ENCODE peak calls at places on chromosome 19, in ten cellular contexts. One of them, this sample, is unnamed.

GRCh38 chr19:29031216-29031615 is 181.7 kb downstream of the UQCRFS1 start:
- DNase-seq in uterus: no peak
- DNase-seq in esophagus squamous epithelium: no peak
- DNase-seq in HepG2: no peak
- DNase-seq in tibial nerve: no peak
- DNase-seq in body of pancreas: no peak
- DNase-seq in H1: no peak
- DNase-seq in adrenal gland: no peak
- DNase-seq in breast epithelium: no peak
- DNase-seq in spleen: no peak
- DNase-seq in this sample: no peak

GRCh38 chr19:4327252-4327876 is 11.3 kb downstream of the STAP2 start:
- DNase-seq in uterus: peak; percentile 69
- DNase-seq in esophagus squamous epithelium: peak; percentile 50
- DNase-seq in HepG2: no peak
- DNase-seq in tibial nerve: peak; percentile 56
- DNase-seq in body of pancreas: peak; percentile 83
- DNase-seq in H1: peak; percentile 98
- DNase-seq in adrenal gland: peak; percentile 89
- DNase-seq in breast epithelium: peak; percentile 50
- DNase-seq in spleen: peak; percentile 89
- DNase-seq in this sample: peak; percentile 75

GRCh38 chr19:10439588-10439987 is 19.2 kb downstream of the PDE4A start:
- DNase-seq in uterus: no peak
- DNase-seq in esophagus squamous epithelium: no peak
- DNase-seq in HepG2: no peak
- DNase-seq in tibial nerve: no peak
- DNase-seq in body of pancreas: no peak
- DNase-seq in H1: no peak
- DNase-seq in adrenal gland: no peak
- DNase-seq in breast epithelium: no peak
- DNase-seq in spleen: no peak
- DNase-seq in this sample: no peak

GRCh38 chr19:13865243-13865577 is 11.7 kb upstream of the NANOS3 start:
- DNase-seq in uterus: no peak
- DNase-seq in esophagus squamous epithelium: no peak
- DNase-seq in HepG2: no peak
- DNase-seq in tibial nerve: no peak
- DNase-seq in body of pancreas: no peak
- DNase-seq in H1: no peak
- DNase-seq in adrenal gland: no peak
- DNase-seq in breast epithelium: no peak
- DNase-seq in spleen: no peak
- DNase-seq in this sample: no peak

GRCh38 chr19:1232652-1233360 is 5.0 kb downstream of the CBARP start:
- DNase-seq in uterus: peak; percentile 62
- DNase-seq in esophagus squamous epithelium: no peak
- DNase-seq in HepG2: no peak
- DNase-seq in tibial nerve: no peak
- DNase-seq in body of pancreas: peak; percentile 67
- DNase-seq in H1: no peak
- DNase-seq in adrenal gland: peak; percentile 85
- DNase-seq in breast epithelium: no peak
- DNase-seq in spleen: no peak
- DNase-seq in this sample: no peak

GRCh38 chr19:56253737-56254136 is 18.8 kb upstream of the EDDM13 start:
- DNase-seq in uterus: no peak
- DNase-seq in esophagus squamous epithelium: no peak
- DNase-seq in HepG2: peak; percentile 48
- DNase-seq in tibial nerve: no peak
- DNase-seq in body of pancreas: no peak
- DNase-seq in H1: no peak
- DNase-seq in adrenal gland: no peak
- DNase-seq in breast epithelium: no peak
- DNase-seq in spleen: no peak
- DNase-seq in this sample: no peak

GRCh38 chr19:6236310-6237291 is 43.2 kb downstream of the MLLT1 start:
- DNase-seq in uterus: peak; percentile 43
- DNase-seq in esophagus squamous epithelium: no peak
- DNase-seq in HepG2: no peak
- DNase-seq in tibial nerve: no peak
- DNase-seq in body of pancreas: peak; percentile 99
- DNase-seq in H1: no peak
- DNase-seq in adrenal gland: peak; percentile 87
- DNase-seq in breast epithelium: peak; percentile 92
- DNase-seq in spleen: peak; percentile 67
- DNase-seq in this sample: no peak

GRCh38 chr19:29260477-29261317 is 47.7 kb upstream of the UQCRFS1 start:
- DNase-seq in uterus: no peak
- DNase-seq in esophagus squamous epithelium: no peak
- DNase-seq in HepG2: peak; percentile 49
- DNase-seq in tibial nerve: no peak
- DNase-seq in body of pancreas: peak; percentile 13
- DNase-seq in H1: peak; percentile 74
- DNase-seq in adrenal gland: peak; percentile 23
- DNase-seq in breast epithelium: no peak
- DNase-seq in spleen: no peak
- DNase-seq in this sample: no peak

DNA sequence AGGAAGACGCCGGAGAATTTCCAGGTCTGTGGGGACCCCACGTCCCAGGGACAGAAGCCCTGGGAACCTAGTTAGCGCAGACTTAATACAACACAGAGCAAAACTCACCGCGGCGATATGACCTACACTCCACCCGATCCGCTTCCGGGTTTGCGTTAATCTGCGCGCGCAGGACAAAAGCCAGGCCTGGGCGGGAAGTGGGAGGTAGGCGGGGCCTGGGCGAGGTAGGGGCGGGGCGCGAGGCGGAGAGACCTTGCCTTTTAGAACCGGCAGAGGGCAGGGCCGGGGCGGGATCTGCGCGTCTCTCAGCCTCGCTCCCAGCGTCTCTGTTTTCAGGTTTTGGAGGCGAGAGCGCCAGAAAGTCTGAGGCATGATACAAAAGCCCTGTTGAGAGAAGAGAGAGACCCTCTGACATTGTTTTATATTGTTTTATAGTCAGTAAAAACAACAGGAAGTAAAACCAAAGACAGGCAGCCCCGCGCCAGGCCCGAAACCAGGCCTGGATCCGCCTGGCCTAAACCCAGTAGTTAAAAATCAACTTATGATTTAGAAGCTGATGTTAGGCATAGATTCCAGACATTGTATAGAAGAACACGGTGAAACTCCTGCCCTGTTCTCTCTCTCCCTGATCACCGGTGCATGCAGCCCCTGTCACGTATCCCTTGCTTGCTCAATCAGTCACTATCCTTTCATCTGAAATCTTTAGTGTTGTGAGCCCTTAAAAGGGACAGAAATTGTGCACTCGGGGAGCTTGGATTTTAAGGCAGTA is at the start of gene ZNF611:
- DNase-seq in uterus: peak; percentile 99
- DNase-seq in esophagus squamous epithelium: peak; percentile 82
- DNase-seq in HepG2: peak; percentile 82
- DNase-seq in tibial nerve: peak; percentile 98
- DNase-seq in body of pancreas: peak; percentile 99
- DNase-seq in H1: peak; percentile 99
- DNase-seq in adrenal gland: peak; percentile 98
- DNase-seq in breast epithelium: peak; percentile 97
- DNase-seq in spleen: peak; percentile 99
- DNase-seq in this sample: peak; percentile 97
- TF ChIP-seq POLR2A in uterus: peak; percentile 82
- TF ChIP-seq POLR2A in esophagus squamous epithelium: peak; percentile 73
- TF ChIP-seq POLR2A in HepG2: peak; percentile 45
- TF ChIP-seq POLR2A in tibial nerve: peak; percentile 53
- TF ChIP-seq POLR2A in body of pancreas: peak; percentile 87
- TF ChIP-seq POLR2A in H1: no peak
- TF ChIP-seq POLR2A in adrenal gland: peak; percentile 88
- TF ChIP-seq POLR2A in breast epithelium: peak; percentile 75
- TF ChIP-seq POLR2A in spleen: no peak
- TF ChIP-seq POLR2A in this sample: peak; percentile 68

DNA sequence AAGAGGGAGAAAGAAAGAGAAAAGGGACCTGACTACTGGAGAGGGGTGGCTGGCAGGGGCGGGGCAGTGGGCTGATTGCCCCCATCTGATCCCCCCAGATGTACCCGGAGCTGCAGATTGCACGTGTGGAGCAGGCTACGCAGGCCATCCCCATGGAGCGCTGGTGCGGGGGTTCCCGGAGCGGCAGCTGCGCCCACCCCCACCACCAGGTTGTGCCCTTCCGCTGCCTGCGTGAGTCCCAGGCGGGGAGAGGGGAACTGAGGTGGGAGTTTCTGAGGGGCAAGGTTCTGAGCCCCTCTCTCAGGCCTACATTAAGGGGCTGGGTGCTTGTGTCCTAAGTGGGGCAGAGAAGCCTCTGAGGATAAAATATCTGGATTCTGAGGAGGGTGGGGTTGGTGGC is 2.4 kb downstream of the APLP1 start:
- DNase-seq in uterus: no peak
- DNase-seq in esophagus squamous epithelium: no peak
- DNase-seq in HepG2: no peak
- DNase-seq in tibial nerve: no peak
- DNase-seq in body of pancreas: no peak
- DNase-seq in H1: peak; percentile 67
- DNase-seq in adrenal gland: no peak
- DNase-seq in breast epithelium: no peak
- DNase-seq in spleen: no peak
- DNase-seq in this sample: no peak
- TF ChIP-seq CTCF in uterus: no peak
- TF ChIP-seq CTCF in esophagus squamous epithelium: no peak
- TF ChIP-seq CTCF in HepG2: no peak
- TF ChIP-seq CTCF in tibial nerve: no peak
- TF ChIP-seq CTCF in body of pancreas: no peak
- TF ChIP-seq CTCF in H1: peak; percentile 69
- TF ChIP-seq CTCF in adrenal gland: no peak
- TF ChIP-seq CTCF in breast epithelium: no peak
- TF ChIP-seq CTCF in spleen: no peak
- TF ChIP-seq CTCF in this sample: no peak

GRCh38 chr19:35117017-35117570 is 1.5 kb downstream of the FXYD3 start:
- DNase-seq in uterus: no peak
- DNase-seq in esophagus squamous epithelium: no peak
- DNase-seq in HepG2: no peak
- DNase-seq in tibial nerve: no peak
- DNase-seq in body of pancreas: no peak
- DNase-seq in H1: no peak
- DNase-seq in adrenal gland: no peak
- DNase-seq in breast epithelium: no peak
- DNase-seq in spleen: no peak
- DNase-seq in this sample: no peak

GRCh38 chr19:35117791-35118190 is 2.2 kb downstream of the FXYD3 start:
- DNase-seq in uterus: no peak
- DNase-seq in esophagus squamous epithelium: no peak
- DNase-seq in HepG2: no peak
- DNase-seq in tibial nerve: no peak
- DNase-seq in body of pancreas: no peak
- DNase-seq in H1: no peak
- DNase-seq in adrenal gland: no peak
- DNase-seq in breast epithelium: no peak
- DNase-seq in spleen: no peak
- DNase-seq in this sample: no peak

GRCh38 chr19:35116085-35116801 is 620 bp downstream of the FXYD3 start:
- DNase-seq in uterus: no peak
- DNase-seq in esophagus squamous epithelium: no peak
- DNase-seq in HepG2: no peak
- DNase-seq in tibial nerve: no peak
- DNase-seq in body of pancreas: peak; percentile 69
- DNase-seq in H1: no peak
- DNase-seq in adrenal gland: no peak
- DNase-seq in breast epithelium: peak; percentile 69
- DNase-seq in spleen: no peak
- DNase-seq in this sample: no peak

GRCh38 chr19:35114656-35115537 is 726 bp upstream of the FXYD3 start:
- DNase-seq in uterus: peak; percentile 77
- DNase-seq in esophagus squamous epithelium: no peak
- DNase-seq in HepG2: peak; percentile 43
- DNase-seq in tibial nerve: peak; percentile 75
- DNase-seq in body of pancreas: peak; percentile 77
- DNase-seq in H1: peak; percentile 99
- DNase-seq in adrenal gland: peak; percentile 45
- DNase-seq in breast epithelium: peak; percentile 72
- DNase-seq in spleen: peak; percentile 83
- DNase-seq in this sample: no peak

DNA sequence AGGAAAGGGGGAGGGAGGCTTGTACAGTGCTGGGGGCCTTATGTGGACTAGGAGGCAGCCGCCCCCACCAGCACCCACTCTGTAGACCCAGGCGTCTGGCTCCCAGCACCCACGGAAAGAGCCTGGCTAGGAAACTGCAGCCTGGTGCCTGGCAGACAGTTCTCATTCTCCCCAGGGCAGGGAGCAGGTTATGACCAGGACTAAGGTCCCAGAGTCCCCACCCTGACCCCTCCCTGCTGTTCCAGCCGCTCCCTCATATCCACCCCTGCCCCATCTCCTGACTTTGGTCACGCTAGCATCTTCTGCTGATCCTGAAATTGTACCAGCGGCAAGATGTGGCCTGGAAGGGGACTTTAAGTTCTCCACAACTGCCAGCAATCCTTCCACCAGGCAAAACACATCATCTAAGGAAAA is at the start of gene FXYD3:
- DNase-seq in uterus: no peak
- DNase-seq in esophagus squamous epithelium: no peak
- DNase-seq in HepG2: no peak
- DNase-seq in tibial nerve: no peak
- DNase-seq in body of pancreas: no peak
- DNase-seq in H1: no peak
- DNase-seq in adrenal gland: no peak
- DNase-seq in breast epithelium: no peak
- DNase-seq in spleen: no peak
- DNase-seq in this sample: no peak
- TF ChIP-seq POLR2A in uterus: no peak
- TF ChIP-seq POLR2A in esophagus squamous epithelium: no peak
- TF ChIP-seq POLR2A in HepG2: no peak
- TF ChIP-seq POLR2A in tibial nerve: no peak
- TF ChIP-seq POLR2A in body of pancreas: no peak
- TF ChIP-seq POLR2A in H1: no peak
- TF ChIP-seq POLR2A in adrenal gland: no peak
- TF ChIP-seq POLR2A in breast epithelium: no peak
- TF ChIP-seq POLR2A in spleen: no peak
- TF ChIP-seq POLR2A in this sample: no peak

GRCh38 chr19:50147462-50148423 is 15.3 kb downstream of the IZUMO2 start:
- DNase-seq in uterus: peak; percentile 84
- DNase-seq in esophagus squamous epithelium: no peak
- DNase-seq in HepG2: peak; percentile 86
- DNase-seq in tibial nerve: peak; percentile 70
- DNase-seq in body of pancreas: peak; percentile 93
- DNase-seq in H1: peak; percentile 86
- DNase-seq in adrenal gland: peak; percentile 88
- DNase-seq in breast epithelium: peak; percentile 86
- DNase-seq in spleen: peak; percentile 89
- DNase-seq in this sample: peak; percentile 90
- TF ChIP-seq CTCF in uterus: peak; percentile 53
- TF ChIP-seq CTCF in esophagus squamous epithelium: peak; percentile 33
- TF ChIP-seq CTCF in HepG2: peak; percentile 94
- TF ChIP-seq CTCF in tibial nerve: peak; percentile 58
- TF ChIP-seq CTCF in body of pancreas: peak; percentile 26
- TF ChIP-seq CTCF in H1: peak; percentile 65
- TF ChIP-seq CTCF in adrenal gland: peak; percentile 33
- TF ChIP-seq CTCF in breast epithelium: no peak
- TF ChIP-seq CTCF in spleen: peak; percentile 30
- TF ChIP-seq CTCF in this sample: no peak